ENCODE peak calls at places on chromosomes 6 and 20, in six cellular contexts. Z is IMR-90; U is T-helper 17 cell; T is AG08396; G is fibroblast of the conjunctiva; R is CD8-positive, alpha-beta T cell. O is an unnamed sample.

GRCh38 chr6:160101262-160102205 is 20.1 kb upstream of the SLC22A1 start:
- DNase-seq in R (no peak), Z (no peak), T (no peak), U (no peak), G (no peak), O (no peak)

GRCh38 chr20:38293490-38294333 is 10.2 kb upstream of the BPI start:
- DNase-seq in G (no peak), T (no peak), U (no peak), R (no peak), Z (no peak), O (no peak)

GRCh38 chr6:37594895-37595294 is 95.2 kb upstream of the CCDC167 start:
- DNase-seq in U (no peak), R (no peak), G (no peak), Z (no peak), T (no peak), O (no peak)

GRCh38 chr20:11686900-11687543 is 230.7 kb upstream of the BTBD3 start:
- DNase-seq in Z (peak; percentile 1), R (no peak), G (no peak), U (no peak), T (peak; percentile 38), O (peak; percentile 93)

GRCh38 chr6:128899651-128900050 is 16.7 kb downstream of the LAMA2 start:
- DNase-seq in T (peak; percentile 18), G (no peak), R (no peak), Z (peak; percentile 60), U (no peak), O (no peak)

GRCh38 chr20:32672982-32673727 is 586 bp downstream of the C20orf203 start:
- DNase-seq in Z (no peak), R (no peak), T (no peak), G (no peak), U (no peak), O (peak; percentile 55)

GRCh38 chr20:31811796-31812728 is 7.1 kb upstream of the MYLK2 start:
- DNase-seq in G (no peak), R (no peak), Z (peak; percentile 96), T (peak; percentile 71), U (no peak), O (no peak)

GRCh38 chr6:119344306-119344705 is 5.3 kb downstream of the MAN1A1 start:
- DNase-seq in G (no peak), R (no peak), U (no peak), T (no peak), Z (no peak), O (no peak)

GRCh38 chr6:16059496-16059895 is 69.4 kb upstream of the MYLIP start:
- DNase-seq in Z (no peak), T (no peak), U (no peak), G (no peak), R (no peak), O (peak; percentile 89)